ENCODE peak calls at places on chromosome 6, in six cellular contexts. One of them, this sample, is unnamed.

GRCh38 chr6:111715321-111715720 is 109.6 kb upstream of the TRAF3IP2 start:
- DNase-seq in neuronal stem cell: no peak
- DNase-seq in H9: no peak
- DNase-seq in mesendoderm: no peak
- DNase-seq in IMR-90: no peak
- DNase-seq in H1: no peak
- DNase-seq in this sample: no peak

GRCh38 chr6:73951186-73951585 is 255.2 kb downstream of the CD109 start:
- DNase-seq in neuronal stem cell: no peak
- DNase-seq in H9: no peak
- DNase-seq in mesendoderm: no peak
- DNase-seq in IMR-90: peak
- DNase-seq in H1: no peak
- DNase-seq in this sample: no peak

GRCh38 chr6:153104220-153104619 is 26.9 kb downstream of the RGS17 start:
- DNase-seq in neuronal stem cell: no peak
- DNase-seq in H9: no peak
- DNase-seq in mesendoderm: no peak
- DNase-seq in IMR-90: no peak
- DNase-seq in H1: no peak
- DNase-seq in this sample: peak

GRCh38 chr6:77361018-77361417 is 102.3 kb downstream of the HTR1B start:
- DNase-seq in neuronal stem cell: no peak
- DNase-seq in H9: no peak
- DNase-seq in mesendoderm: no peak
- DNase-seq in IMR-90: no peak
- DNase-seq in H1: no peak
- DNase-seq in this sample: no peak

GRCh38 chr6:42046491-42047219 is 3.7 kb upstream of the TAF8 start:
- DNase-seq in neuronal stem cell: no peak
- DNase-seq in H9: no peak
- DNase-seq in mesendoderm: no peak
- DNase-seq in IMR-90: peak
- DNase-seq in H1: no peak
- DNase-seq in this sample: peak

GRCh38 chr6:63525186-63525878 is 46.9 kb upstream of the LOC128125822 start:
- DNase-seq in neuronal stem cell: no peak
- DNase-seq in H9: peak
- DNase-seq in mesendoderm: peak
- DNase-seq in IMR-90: no peak
- DNase-seq in H1: no peak
- DNase-seq in this sample: no peak

GRCh38 chr6:147227770-147228320 is 23.6 kb downstream of the STXBP5 start:
- DNase-seq in neuronal stem cell: no peak
- DNase-seq in H9: no peak
- DNase-seq in mesendoderm: peak
- DNase-seq in IMR-90: peak
- DNase-seq in H1: no peak
- DNase-seq in this sample: peak

GRCh38 chr6:11815231-11815630 is 36.6 kb upstream of the ADTRP start:
- DNase-seq in neuronal stem cell: no peak
- DNase-seq in H9: no peak
- DNase-seq in mesendoderm: no peak
- DNase-seq in IMR-90: peak
- DNase-seq in H1: no peak
- DNase-seq in this sample: peak

GRCh38 chr6:55023231-55023630 is 151.1 kb upstream of the HCRTR2 start:
- DNase-seq in neuronal stem cell: no peak
- DNase-seq in H9: no peak
- DNase-seq in mesendoderm: no peak
- DNase-seq in IMR-90: no peak
- DNase-seq in H1: no peak
- DNase-seq in this sample: no peak

GRCh38 chr6:95203153-95203754 is 374.1 kb upstream of the MANEA start:
- DNase-seq in neuronal stem cell: peak
- DNase-seq in H9: no peak
- DNase-seq in mesendoderm: peak
- DNase-seq in IMR-90: peak
- DNase-seq in H1: no peak
- DNase-seq in this sample: peak

GRCh38 chr6:41846666-41847237 is 48.4 kb downstream of the USP49 start:
- DNase-seq in neuronal stem cell: peak
- DNase-seq in H9: peak
- DNase-seq in mesendoderm: peak
- DNase-seq in IMR-90: peak
- DNase-seq in H1: peak
- DNase-seq in this sample: peak

GRCh38 chr6:7813704-7814103 is 87.8 kb downstream of the BMP6 start:
- DNase-seq in neuronal stem cell: no peak
- DNase-seq in H9: peak
- DNase-seq in mesendoderm: peak
- DNase-seq in IMR-90: no peak
- DNase-seq in H1: no peak
- DNase-seq in this sample: no peak

GRCh38 chr6:146650799-146651481 is 52.2 kb downstream of the ADGB start:
- DNase-seq in neuronal stem cell: no peak
- DNase-seq in H9: no peak
- DNase-seq in mesendoderm: no peak
- DNase-seq in IMR-90: no peak
- DNase-seq in H1: no peak
- DNase-seq in this sample: no peak

GRCh38 chr6:7138111-7138510 is 30.4 kb downstream of the RREB1 start:
- DNase-seq in neuronal stem cell: no peak
- DNase-seq in H9: no peak
- DNase-seq in mesendoderm: no peak
- DNase-seq in IMR-90: no peak
- DNase-seq in H1: no peak
- DNase-seq in this sample: no peak

DNA sequence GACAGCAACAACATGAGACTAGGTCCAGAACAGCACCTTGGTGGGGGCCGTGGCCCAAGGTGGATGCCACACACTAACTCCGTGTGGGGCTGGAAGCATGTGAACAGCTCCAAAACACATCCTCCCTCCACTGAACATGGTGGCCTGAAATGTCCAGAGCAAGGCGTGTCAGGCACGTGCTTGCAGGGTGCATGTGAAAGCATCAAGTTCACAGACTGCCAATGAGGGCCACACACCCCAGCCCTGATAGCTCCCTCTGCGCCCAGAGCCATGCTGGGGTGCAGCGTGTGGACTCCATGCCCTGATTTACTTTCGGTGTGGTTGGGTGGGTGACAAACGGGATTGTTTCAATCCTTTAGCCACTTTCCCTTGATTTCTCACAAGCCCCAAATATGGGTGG is 20.1 kb upstream of the RPP40 start:
- DNase-seq in neuronal stem cell: no peak
- DNase-seq in H9: no peak
- DNase-seq in mesendoderm: no peak
- DNase-seq in IMR-90: no peak
- DNase-seq in H1: no peak
- DNase-seq in this sample: no peak
- H3K4ac ChIP-seq in neuronal stem cell: no peak
- H3K4ac ChIP-seq in H9: no peak
- H3K4ac ChIP-seq in mesendoderm: no peak
- H3K4ac ChIP-seq in IMR-90: no peak
- H3K4ac ChIP-seq in H1: no peak
- H3K4ac ChIP-seq in this sample: no peak

GRCh38 chr6:56756219-56756789 is 113.6 kb upstream of the DST start:
- DNase-seq in neuronal stem cell: no peak
- DNase-seq in H9: no peak
- DNase-seq in mesendoderm: no peak
- DNase-seq in IMR-90: no peak
- DNase-seq in H1: no peak
- DNase-seq in this sample: peak
- H3K4ac ChIP-seq in neuronal stem cell: no peak
- H3K4ac ChIP-seq in H9: no peak
- H3K4ac ChIP-seq in mesendoderm: no peak
- H3K4ac ChIP-seq in IMR-90: peak
- H3K4ac ChIP-seq in H1: no peak
- H3K4ac ChIP-seq in this sample: peak

GRCh38 chr6:20056350-20056992 is 155.8 kb downstream of the MBOAT1 start:
- DNase-seq in neuronal stem cell: peak
- DNase-seq in H9: no peak
- DNase-seq in mesendoderm: peak
- DNase-seq in IMR-90: peak
- DNase-seq in H1: no peak
- DNase-seq in this sample: peak
- H3K4ac ChIP-seq in neuronal stem cell: no peak
- H3K4ac ChIP-seq in H9: no peak
- H3K4ac ChIP-seq in mesendoderm: no peak
- H3K4ac ChIP-seq in IMR-90: no peak
- H3K4ac ChIP-seq in H1: no peak
- H3K4ac ChIP-seq in this sample: no peak

GRCh38 chr6:35071347-35071994 is 69.7 kb downstream of the TCP11 start:
- DNase-seq in neuronal stem cell: no peak
- DNase-seq in H9: no peak
- DNase-seq in mesendoderm: peak
- DNase-seq in IMR-90: no peak
- DNase-seq in H1: no peak
- DNase-seq in this sample: no peak

GRCh38 chr6:35072698-35073055 is 68.5 kb downstream of the TCP11 start:
- DNase-seq in neuronal stem cell: no peak
- DNase-seq in H9: no peak
- DNase-seq in mesendoderm: no peak
- DNase-seq in IMR-90: no peak
- DNase-seq in H1: no peak
- DNase-seq in this sample: no peak

GRCh38 chr6:35073766-35074471 is 67.2 kb downstream of the TCP11 start:
- DNase-seq in neuronal stem cell: no peak
- DNase-seq in H9: no peak
- DNase-seq in mesendoderm: no peak
- DNase-seq in IMR-90: no peak
- DNase-seq in H1: no peak
- DNase-seq in this sample: no peak

GRCh38 chr6:35073211-35073610 is 67.9 kb downstream of the TCP11 start:
- DNase-seq in neuronal stem cell: no peak
- DNase-seq in H9: no peak
- DNase-seq in mesendoderm: no peak
- DNase-seq in IMR-90: no peak
- DNase-seq in H1: no peak
- DNase-seq in this sample: no peak

GRCh38 chr6:35072051-35072697 is 69.0 kb downstream of the TCP11 start:
- DNase-seq in neuronal stem cell: no peak
- DNase-seq in H9: no peak
- DNase-seq in mesendoderm: no peak
- DNase-seq in IMR-90: no peak
- DNase-seq in H1: no peak
- DNase-seq in this sample: no peak
- H3K4ac ChIP-seq in neuronal stem cell: no peak
- H3K4ac ChIP-seq in H9: no peak
- H3K4ac ChIP-seq in mesendoderm: no peak
- H3K4ac ChIP-seq in IMR-90: no peak
- H3K4ac ChIP-seq in H1: no peak
- H3K4ac ChIP-seq in this sample: no peak

This sample was measured in mesenchymal stem cell.